ENCODE peak calls at places on chromosomes 2 and 18, in ten cellular contexts. P is EH; U is lower leg skin; J is hippocampal formation; L is activated naive CD4-positive, alpha-beta T cell treated with Interleukin-2 at 50 U/mL for 16 hours; X is M059J; I is CD8-positive, alpha-beta memory T cell; H is activated CD8-positive, alpha-beta T cell treated with anti-CD3 and anti-CD28 coated beads for 36 hours; M is ELF-1; T is midbrain. A is an unnamed sample.
A peak's percentile ranks its signal among the peaks of the same experiment; 100 is the strongest.

GRCh38 chr2:16281451-16282330 is 341.3 kb downstream of the MYCN start:
- DNase-seq in L (no peak), U (no peak), M (peak; percentile 76), P (no peak), T (peak; percentile 69), J (peak; percentile 23), I (no peak), X (no peak), H (peak; percentile 14), A (no peak)

GRCh38 chr2:198375073-198375430 is 570.7 kb downstream of the PLCL1 start:
- DNase-seq in X (no peak), T (no peak), I (no peak), P (no peak), L (no peak), M (no peak), U (no peak), H (no peak), J (no peak), A (no peak)

GRCh38 chr2:10331702-10332401 is 29.1 kb downstream of the HPCAL1 start:
- DNase-seq in J (no peak), X (no peak), I (peak; percentile 73), T (no peak), L (peak; percentile 65), H (peak; percentile 83), U (no peak), M (no peak), P (no peak), A (no peak)

GRCh38 chr2:217617496-217618085 is 385.2 kb downstream of the TNS1 start:
- DNase-seq in L (no peak), X (no peak), T (no peak), M (no peak), U (no peak), J (no peak), I (no peak), H (no peak), P (peak; percentile 42), A (no peak)

GRCh38 chr2:168801961-168802824 is at the start of gene NOSTRIN:
- DNase-seq in U (no peak), T (no peak), X (peak; percentile 61), J (no peak), I (no peak), L (no peak), M (peak; percentile 66), H (no peak), P (no peak), A (no peak)

GRCh38 chr2:191835539-191836350 is 11.1 kb downstream of the CAVIN2 start:
- DNase-seq in M (peak; percentile 29), H (no peak), U (no peak), T (no peak), L (no peak), I (no peak), P (peak; percentile 51), X (peak; percentile 19), J (no peak), A (no peak)

GRCh38 chr2:136117909-136118818 is at the start of gene CXCR4:
- DNase-seq in H (peak; percentile 87), I (peak; percentile 97), P (no peak), U (peak; percentile 34), M (peak; percentile 90), T (peak; percentile 73), J (peak; percentile 58), L (peak; percentile 85), X (peak; percentile 27), A (peak; percentile 94)

GRCh38 chr2:163248321-163249090 is 409.9 kb upstream of the KCNH7 start:
- DNase-seq in J (no peak), H (no peak), U (no peak), L (no peak), M (no peak), P (no peak), I (no peak), T (no peak), X (peak; percentile 26), A (peak; percentile 47)

GRCh38 chr18:63099848-63100625 is 219.5 kb downstream of the BCL2 start:
- DNase-seq in J (no peak), M (no peak), X (no peak), P (no peak), I (no peak), L (no peak), U (no peak), T (no peak), H (no peak), A (no peak)

GRCh38 chr2:176445831-176446433 is 176.7 kb downstream of the MTX2 start:
- DNase-seq in H (no peak), T (no peak), X (peak; percentile 75), J (no peak), P (peak; percentile 76), I (no peak), M (no peak), U (no peak), L (no peak), A (no peak)

A was measured in NCI-H2227 treated with DMSO at 0.1 percent for 48 hours.